ENCODE peak calls at places on chromosomes 5 and 9, in ten cellular contexts. N is effector memory CD4-positive, alpha-beta T cell; R is HCT116; L is globus pallidus; Y is HL-60; Z is stimulated activated CD4-positive, alpha-beta T cell treated with anti-CD3 and anti-CD28 coated beads, TNF-alpha, amount 100 ng/mL, for 24 hours; K is spleen; Q is HS-5; P is foreskin fibroblast; J is central memory CD4-positive, alpha-beta T cell. O is an unnamed sample.

GRCh38 chr9:114551750-114552685 is 35.6 kb upstream of the ATP6V1G1 start:
- DNase-seq in N (no peak), R (peak), L (no peak), Y (no peak), Z (no peak), K (no peak), Q (peak), P (peak), J (no peak), O (peak)

GRCh38 chr5:65742565-65743231 is 20.7 kb downstream of the NLN start:
- DNase-seq in N (no peak), R (peak), L (no peak), Y (no peak), Z (no peak), K (no peak), Q (peak), P (peak), J (no peak), O (peak)

GRCh38 chr5:168881427-168882149 is 302.4 kb upstream of the PANK3 start:
- DNase-seq in N (no peak), R (no peak), L (no peak), Y (no peak), Z (no peak), K (no peak), Q (no peak), P (no peak), J (no peak), O (no peak)

GRCh38 chr9:81801190-81801589 is 111.8 kb upstream of the TLE1 start:
- DNase-seq in N (no peak), R (no peak), L (no peak), Y (no peak), Z (no peak), K (no peak), Q (no peak), P (peak), J (no peak), O (peak)

GRCh38 chr9:95506438-95506691 is 10.4 kb downstream of the PTCH1 start:
- DNase-seq in N (no peak), R (no peak), L (no peak), Y (no peak), Z (no peak), K (no peak), Q (no peak), P (peak), J (no peak), O (no peak)

GRCh38 chr5:3194684-3195083 is 400.9 kb upstream of the IRX1 start:
- DNase-seq in N (no peak), R (no peak), L (no peak), Y (no peak), Z (no peak), K (no peak), Q (no peak), P (no peak), J (no peak), O (no peak)

GRCh38 chr9:114409103-114409780 is 21.5 kb upstream of the AKNA start:
- DNase-seq in N (no peak), R (no peak), L (no peak), Y (peak), Z (no peak), K (no peak), Q (no peak), P (peak), J (no peak), O (peak)

GRCh38 chr5:56145106-56145505 is 88.0 kb downstream of the ANKRD55 start:
- DNase-seq in N (no peak), R (no peak), L (no peak), Y (no peak), Z (no peak), K (no peak), Q (no peak), P (no peak), J (no peak), O (no peak)

GRCh38 chr9:33187519-33188218 is 20.5 kb upstream of the B4GALT1 start:
- DNase-seq in N (no peak), R (no peak), L (no peak), Y (no peak), Z (no peak), K (no peak), Q (no peak), P (peak), J (no peak), O (no peak)

GRCh38 chr5:156411-157072 is 34.8 kb upstream of the LRRC14B start:
- DNase-seq in N (no peak), R (no peak), L (no peak), Y (no peak), Z (no peak), K (peak), Q (no peak), P (no peak), J (no peak), O (peak)

GRCh38 chr5:76331139-76331538 is 71.9 kb upstream of the IQGAP2 start:
- DNase-seq in N (no peak), R (no peak), L (no peak), Y (no peak), Z (no peak), K (no peak), Q (no peak), P (no peak), J (peak), O (no peak)

GRCh38 chr5:150783422-150783928 is 4.9 kb downstream of the SMIM3 start:
- DNase-seq in N (peak), R (peak), L (peak), Y (peak), Z (peak), K (no peak), Q (peak), P (peak), J (peak), O (peak)

GRCh38 chr5:168301593-168302388 is 10.3 kb downstream of the WWC1 start:
- DNase-seq in N (no peak), R (peak), L (no peak), Y (no peak), Z (no peak), K (no peak), Q (no peak), P (peak), J (no peak), O (peak)

GRCh38 chr9:137019891-137020683 is 8.0 kb downstream of the ABCA2 start:
- DNase-seq in N (no peak), R (no peak), L (no peak), Y (no peak), Z (no peak), K (no peak), Q (no peak), P (no peak), J (no peak), O (no peak)

GRCh38 chr5:34483442-34484033 is 172.6 kb upstream of the RAI14 start:
- DNase-seq in N (no peak), R (no peak), L (peak), Y (no peak), Z (no peak), K (no peak), Q (no peak), P (no peak), J (no peak), O (no peak)

GRCh38 chr5:171625646-171626045 is 160.0 kb upstream of the SMIM23 start:
- DNase-seq in N (no peak), R (no peak), L (no peak), Y (no peak), Z (no peak), K (no peak), Q (no peak), P (no peak), J (no peak), O (no peak)